ENCODE peak calls at places on chromosome 19, in five cellular contexts. One of them, this sample, is unnamed.

GRCh38 chr19:41023193-41023592 is 32.1 kb downstream of the CYP2B6 start:
- DNase-seq in activated T-cell treated with anti-CD3 and anti-CD28 coated beads, Interleukin-2, amount 50 U/mL, for 48 hours: no peak
- DNase-seq in NCI-H345: no peak
- DNase-seq in neural progenitor cell: no peak
- DNase-seq in EL: no peak
- DNase-seq in this sample: peak

GRCh38 chr19:10270616-10271394 is at the start of gene ICAM1:
- DNase-seq in activated T-cell treated with anti-CD3 and anti-CD28 coated beads, Interleukin-2, amount 50 U/mL, for 48 hours: peak
- DNase-seq in NCI-H345: peak
- DNase-seq in neural progenitor cell: peak
- DNase-seq in EL: peak
- DNase-seq in this sample: peak

GRCh38 chr19:33515921-33516320 is 5.7 kb downstream of the PEPD start:
- DNase-seq in neural progenitor cell: no peak
- DNase-seq in EL: no peak
- DNase-seq in NCI-H345: no peak
- DNase-seq in activated T-cell treated with anti-CD3 and anti-CD28 coated beads, Interleukin-2, amount 50 U/mL, for 48 hours: no peak
- DNase-seq in this sample: no peak

GRCh38 chr19:42563352-42564210 is 31.1 kb downstream of the CEACAM8 start:
- DNase-seq in activated T-cell treated with anti-CD3 and anti-CD28 coated beads, Interleukin-2, amount 50 U/mL, for 48 hours: peak
- DNase-seq in NCI-H345: peak
- DNase-seq in neural progenitor cell: peak
- DNase-seq in EL: peak
- DNase-seq in this sample: peak

GRCh38 chr19:49689133-49690072 is at the start of gene ADM5:
- DNase-seq in EL: peak
- DNase-seq in activated T-cell treated with anti-CD3 and anti-CD28 coated beads, Interleukin-2, amount 50 U/mL, for 48 hours: peak
- DNase-seq in neural progenitor cell: peak
- DNase-seq in NCI-H345: peak
- DNase-seq in this sample: peak

GRCh38 chr19:34128558-34129250 is 43.6 kb upstream of the LSM14A start:
- DNase-seq in activated T-cell treated with anti-CD3 and anti-CD28 coated beads, Interleukin-2, amount 50 U/mL, for 48 hours: no peak
- DNase-seq in NCI-H345: no peak
- DNase-seq in EL: peak
- DNase-seq in neural progenitor cell: no peak
- DNase-seq in this sample: no peak

GRCh38 chr19:36100476-36100875 is 10.5 kb upstream of the OVOL3 start:
- DNase-seq in EL: no peak
- DNase-seq in activated T-cell treated with anti-CD3 and anti-CD28 coated beads, Interleukin-2, amount 50 U/mL, for 48 hours: no peak
- DNase-seq in neural progenitor cell: no peak
- DNase-seq in NCI-H345: no peak
- DNase-seq in this sample: no peak

GRCh38 chr19:39599116-39599515 is 3.2 kb upstream of the LGALS13 start:
- DNase-seq in neural progenitor cell: peak
- DNase-seq in activated T-cell treated with anti-CD3 and anti-CD28 coated beads, Interleukin-2, amount 50 U/mL, for 48 hours: peak
- DNase-seq in NCI-H345: no peak
- DNase-seq in EL: peak
- DNase-seq in this sample: peak

GRCh38 chr19:38650180-38650775 is 2.8 kb downstream of the ACTN4 start:
- DNase-seq in EL: peak
- DNase-seq in activated T-cell treated with anti-CD3 and anti-CD28 coated beads, Interleukin-2, amount 50 U/mL, for 48 hours: no peak
- DNase-seq in NCI-H345: no peak
- DNase-seq in neural progenitor cell: no peak
- DNase-seq in this sample: no peak

GRCh38 chr19:47057328-47057727 is 8.9 kb upstream of the TMEM160 start:
- DNase-seq in NCI-H345: no peak
- DNase-seq in activated T-cell treated with anti-CD3 and anti-CD28 coated beads, Interleukin-2, amount 50 U/mL, for 48 hours: no peak
- DNase-seq in neural progenitor cell: no peak
- DNase-seq in EL: peak
- DNase-seq in this sample: no peak

GRCh38 chr19:3006075-3006767 is 22.9 kb downstream of the TLE2 start:
- DNase-seq in activated T-cell treated with anti-CD3 and anti-CD28 coated beads, Interleukin-2, amount 50 U/mL, for 48 hours: peak
- DNase-seq in NCI-H345: no peak
- DNase-seq in EL: no peak
- DNase-seq in neural progenitor cell: no peak
- DNase-seq in this sample: peak

GRCh38 chr19:46408611-46409039 is 4.7 kb downstream of the CCDC8 start:
- DNase-seq in EL: no peak
- DNase-seq in neural progenitor cell: peak
- DNase-seq in activated T-cell treated with anti-CD3 and anti-CD28 coated beads, Interleukin-2, amount 50 U/mL, for 48 hours: no peak
- DNase-seq in NCI-H345: no peak
- DNase-seq in this sample: no peak

GRCh38 chr19:1251233-1251502 is 2.8 kb downstream of the MIDN start:
- DNase-seq in EL: peak
- DNase-seq in NCI-H345: peak
- DNase-seq in neural progenitor cell: peak
- DNase-seq in activated T-cell treated with anti-CD3 and anti-CD28 coated beads, Interleukin-2, amount 50 U/mL, for 48 hours: no peak
- DNase-seq in this sample: no peak

GRCh38 chr19:18969953-18970659 is 29.1 kb upstream of the HOMER3 start:
- DNase-seq in EL: no peak
- DNase-seq in activated T-cell treated with anti-CD3 and anti-CD28 coated beads, Interleukin-2, amount 50 U/mL, for 48 hours: no peak
- DNase-seq in NCI-H345: no peak
- DNase-seq in neural progenitor cell: no peak
- DNase-seq in this sample: no peak

GRCh38 chr19:46975918-46976782 is 43.5 kb upstream of the NPAS1 start:
- DNase-seq in NCI-H345: no peak
- DNase-seq in activated T-cell treated with anti-CD3 and anti-CD28 coated beads, Interleukin-2, amount 50 U/mL, for 48 hours: no peak
- DNase-seq in EL: peak
- DNase-seq in neural progenitor cell: peak
- DNase-seq in this sample: peak

GRCh38 chr19:35828694-35829301 is 16.2 kb upstream of the PRODH2 start:
- DNase-seq in neural progenitor cell: peak
- DNase-seq in NCI-H345: no peak
- DNase-seq in EL: peak
- DNase-seq in activated T-cell treated with anti-CD3 and anti-CD28 coated beads, Interleukin-2, amount 50 U/mL, for 48 hours: peak
- DNase-seq in this sample: peak

GRCh38 chr19:38949580-38950367 is 19.0 kb downstream of the MRPS12 start:
- DNase-seq in neural progenitor cell: peak
- DNase-seq in activated T-cell treated with anti-CD3 and anti-CD28 coated beads, Interleukin-2, amount 50 U/mL, for 48 hours: peak
- DNase-seq in NCI-H345: peak
- DNase-seq in EL: peak
- DNase-seq in this sample: peak

GRCh38 chr19:16702123-16702522 is 17.5 kb upstream of the NWD1 start:
- DNase-seq in activated T-cell treated with anti-CD3 and anti-CD28 coated beads, Interleukin-2, amount 50 U/mL, for 48 hours: no peak
- DNase-seq in neural progenitor cell: no peak
- DNase-seq in NCI-H345: no peak
- DNase-seq in EL: peak
- DNase-seq in this sample: no peak

GRCh38 chr19:54478677-54479266 is 5.7 kb upstream of the CDC42EP5 start:
- DNase-seq in neural progenitor cell: peak
- DNase-seq in EL: peak
- DNase-seq in activated T-cell treated with anti-CD3 and anti-CD28 coated beads, Interleukin-2, amount 50 U/mL, for 48 hours: no peak
- DNase-seq in NCI-H345: peak
- DNase-seq in this sample: peak

GRCh38 chr19:45267296-45267695 is 16.2 kb downstream of the MARK4 start:
- DNase-seq in activated T-cell treated with anti-CD3 and anti-CD28 coated beads, Interleukin-2, amount 50 U/mL, for 48 hours: no peak
- DNase-seq in neural progenitor cell: no peak
- DNase-seq in NCI-H345: no peak
- DNase-seq in EL: no peak
- DNase-seq in this sample: no peak

GRCh38 chr19:18204394-18205179 is 745 bp upstream of the RAB3A start:
- DNase-seq in neural progenitor cell: peak
- DNase-seq in NCI-H345: peak
- DNase-seq in EL: no peak
- DNase-seq in activated T-cell treated with anti-CD3 and anti-CD28 coated beads, Interleukin-2, amount 50 U/mL, for 48 hours: no peak
- DNase-seq in this sample: peak

GRCh38 chr19:42487798-42488178 is 40.5 kb downstream of the CEACAM1 start:
- DNase-seq in NCI-H345: no peak
- DNase-seq in activated T-cell treated with anti-CD3 and anti-CD28 coated beads, Interleukin-2, amount 50 U/mL, for 48 hours: no peak
- DNase-seq in neural progenitor cell: no peak
- DNase-seq in EL: no peak
- DNase-seq in this sample: no peak

GRCh38 chr19:48681127-48681470 is 8.3 kb upstream of the NTN5 start:
- DNase-seq in neural progenitor cell: no peak
- DNase-seq in NCI-H345: no peak
- DNase-seq in activated T-cell treated with anti-CD3 and anti-CD28 coated beads, Interleukin-2, amount 50 U/mL, for 48 hours: no peak
- DNase-seq in EL: peak
- DNase-seq in this sample: no peak

GRCh38 chr19:41391618-41392017 is 5.5 kb downstream of the EXOSC5 start:
- DNase-seq in NCI-H345: no peak
- DNase-seq in activated T-cell treated with anti-CD3 and anti-CD28 coated beads, Interleukin-2, amount 50 U/mL, for 48 hours: no peak
- DNase-seq in EL: no peak
- DNase-seq in neural progenitor cell: no peak
- DNase-seq in this sample: no peak

GRCh38 chr19:8311461-8312260 is 3.5 kb upstream of the CD320 start:
- DNase-seq in activated T-cell treated with anti-CD3 and anti-CD28 coated beads, Interleukin-2, amount 50 U/mL, for 48 hours: no peak
- DNase-seq in NCI-H345: peak
- DNase-seq in EL: no peak
- DNase-seq in neural progenitor cell: no peak
- DNase-seq in this sample: no peak

GRCh38 chr19:4373601-4374441 is 26.5 kb downstream of the SH3GL1 start:
- DNase-seq in EL: no peak
- DNase-seq in NCI-H345: no peak
- DNase-seq in neural progenitor cell: no peak
- DNase-seq in activated T-cell treated with anti-CD3 and anti-CD28 coated beads, Interleukin-2, amount 50 U/mL, for 48 hours: no peak
- DNase-seq in this sample: no peak

GRCh38 chr19:43595605-43595998 is 332 bp downstream of the IRGQ start:
- DNase-seq in activated T-cell treated with anti-CD3 and anti-CD28 coated beads, Interleukin-2, amount 50 U/mL, for 48 hours: no peak
- DNase-seq in EL: no peak
- DNase-seq in NCI-H345: no peak
- DNase-seq in neural progenitor cell: peak
- DNase-seq in this sample: no peak

GRCh38 chr19:2627319-2627829 is 75.1 kb downstream of the GNG7 start:
- DNase-seq in EL: peak
- DNase-seq in neural progenitor cell: no peak
- DNase-seq in activated T-cell treated with anti-CD3 and anti-CD28 coated beads, Interleukin-2, amount 50 U/mL, for 48 hours: peak
- DNase-seq in NCI-H345: peak
- DNase-seq in this sample: no peak

GRCh38 chr19:18848860-18849661 is 17.3 kb downstream of the UPF1 start:
- DNase-seq in activated T-cell treated with anti-CD3 and anti-CD28 coated beads, Interleukin-2, amount 50 U/mL, for 48 hours: peak
- DNase-seq in neural progenitor cell: no peak
- DNase-seq in EL: peak
- DNase-seq in NCI-H345: no peak
- DNase-seq in this sample: no peak